ENCODE peak calls at places on chromosome X, in six cellular contexts. F, H, V, J, U and S are unnamed samples.

GRCh38 chrX:47093248-47093647 is 15.0 kb downstream of the RGN start:
- DNase-seq in F (peak), H (peak), V (no peak), J (peak), U (peak), S (peak)

GRCh38 chrX:65667503-65668355 is at the start of gene MSN:
- DNase-seq in F (peak), H (peak), V (no peak), J (no peak), U (peak), S (peak)

GRCh38 chrX:65407157-65407626 is 127.4 kb downstream of the LAS1L start:
- DNase-seq in F (no peak), H (peak), V (no peak), J (no peak), U (no peak), S (no peak)

GRCh38 chrX:27918799-27919198 is 62.5 kb downstream of the DCAF8L1 start:
- DNase-seq in F (no peak), H (peak), V (no peak), J (peak), U (no peak), S (no peak)

GRCh38 chrX:106203315-106203714 is 35.2 kb downstream of the PWWP3B start:
- DNase-seq in F (no peak), H (no peak), V (no peak), J (no peak), U (no peak), S (no peak)

GRCh38 chrX:29691044-29691443 is 524.3 kb upstream of the MAGEB2 start:
- DNase-seq in F (no peak), H (no peak), V (no peak), J (no peak), U (no peak), S (no peak)

GRCh38 chrX:119194631-119195030 is 41.5 kb upstream of the PGRMC1 start:
- DNase-seq in F (no peak), H (peak), V (no peak), J (no peak), U (no peak), S (peak)

GRCh38 chrX:45689971-45690370 is 489.3 kb upstream of the DIPK2B start:
- DNase-seq in F (no peak), H (no peak), V (no peak), J (no peak), U (no peak), S (no peak)

GRCh38 chrX:3252744-3253143 is 93.7 kb downstream of the MXRA5 start:
- DNase-seq in F (no peak), H (no peak), V (no peak), J (no peak), U (no peak), S (no peak)

GRCh38 chrX:139831689-139832456 is 101.0 kb downstream of the ATP11C start:
- DNase-seq in F (no peak), H (peak), V (no peak), J (no peak), U (no peak), S (peak)

GRCh38 chrX:1444896-1445480 is 7.7 kb downstream of the ASMTL start:
- DNase-seq in F (no peak), H (no peak), V (no peak), J (no peak), U (no peak), S (no peak)

GRCh38 chrX:123731987-123732678 is 719 bp downstream of the THOC2 start:
- DNase-seq in F (no peak), H (peak), V (no peak), J (no peak), U (peak), S (peak)

GRCh38 chrX:110941906-110942305 is 146.3 kb upstream of the CHRDL1 start:
- DNase-seq in F (no peak), H (no peak), V (no peak), J (no peak), U (no peak), S (no peak)

GRCh38 chrX:53481816-53482485 is 47.8 kb upstream of the HSD17B10 start:
- DNase-seq in F (peak), H (peak), V (no peak), J (peak), U (peak), S (peak)

GRCh38 chrX:118839334-118839958 is 15.8 kb downstream of the ZCCHC12 start:
- DNase-seq in F (peak), H (peak), V (no peak), J (peak), U (peak), S (peak)

GRCh38 chrX:53125506-53125905 is 31.6 kb downstream of the KANTR start:
- DNase-seq in F (no peak), H (no peak), V (no peak), J (no peak), U (no peak), S (no peak)

GRCh38 chrX:151789179-151789800 is 54.7 kb downstream of the CNGA2 start:
- DNase-seq in F (no peak), H (no peak), V (no peak), J (no peak), U (no peak), S (peak)

GRCh38 chrX:27680726-27681125 is 90.6 kb downstream of the DCAF8L2 start:
- DNase-seq in F (no peak), H (no peak), V (no peak), J (no peak), U (no peak), S (no peak)

GRCh38 chrX:148929686-148930085 is 429.3 kb downstream of the AFF2 start:
- DNase-seq in F (no peak), H (no peak), V (no peak), J (no peak), U (no peak), S (no peak)

GRCh38 chrX:69238153-69238959 is 73.1 kb upstream of the PJA1 start:
- DNase-seq in F (no peak), H (no peak), V (no peak), J (no peak), U (no peak), S (no peak)

GRCh38 chrX:153622661-153623309 is 23.8 kb upstream of the CCNQ start:
- DNase-seq in F (no peak), H (no peak), V (no peak), J (no peak), U (no peak), S (no peak)

GRCh38 chrX:153646620-153647373 is at the start of gene DUSP9:
- DNase-seq in F (no peak), H (peak), V (no peak), J (no peak), U (peak), S (peak)

GRCh38 chrX:11215191-11215921 is 77.9 kb upstream of the AMELX start:
- DNase-seq in F (no peak), H (peak), V (no peak), J (no peak), U (no peak), S (no peak)

GRCh38 chrX:43350935-43351334 is 305.2 kb upstream of the MAOA start:
- DNase-seq in F (no peak), H (no peak), V (no peak), J (no peak), U (no peak), S (no peak)

GRCh38 chrX:148049441-148049840 is 68.3 kb downstream of the FMR1NB start:
- DNase-seq in F (no peak), H (peak), V (no peak), J (peak), U (peak), S (peak)

GRCh38 chrX:154717824-154718223 is 33.1 kb downstream of the GAB3 start:
- DNase-seq in F (peak), H (no peak), V (no peak), J (no peak), U (peak), S (no peak)

GRCh38 chrX:119389854-119390501 is 9.2 kb upstream of the SLC25A43 start:
- DNase-seq in F (no peak), H (peak), V (no peak), J (no peak), U (peak), S (no peak)

GRCh38 chrX:100376581-100376980 is 33.5 kb downstream of the PCDH19 start:
- DNase-seq in F (no peak), H (no peak), V (no peak), J (no peak), U (no peak), S (no peak)

GRCh38 chrX:16807548-16807947 is 21.3 kb downstream of the TXLNG start:
- DNase-seq in F (no peak), H (peak), V (no peak), J (no peak), U (no peak), S (no peak)

DNA sequence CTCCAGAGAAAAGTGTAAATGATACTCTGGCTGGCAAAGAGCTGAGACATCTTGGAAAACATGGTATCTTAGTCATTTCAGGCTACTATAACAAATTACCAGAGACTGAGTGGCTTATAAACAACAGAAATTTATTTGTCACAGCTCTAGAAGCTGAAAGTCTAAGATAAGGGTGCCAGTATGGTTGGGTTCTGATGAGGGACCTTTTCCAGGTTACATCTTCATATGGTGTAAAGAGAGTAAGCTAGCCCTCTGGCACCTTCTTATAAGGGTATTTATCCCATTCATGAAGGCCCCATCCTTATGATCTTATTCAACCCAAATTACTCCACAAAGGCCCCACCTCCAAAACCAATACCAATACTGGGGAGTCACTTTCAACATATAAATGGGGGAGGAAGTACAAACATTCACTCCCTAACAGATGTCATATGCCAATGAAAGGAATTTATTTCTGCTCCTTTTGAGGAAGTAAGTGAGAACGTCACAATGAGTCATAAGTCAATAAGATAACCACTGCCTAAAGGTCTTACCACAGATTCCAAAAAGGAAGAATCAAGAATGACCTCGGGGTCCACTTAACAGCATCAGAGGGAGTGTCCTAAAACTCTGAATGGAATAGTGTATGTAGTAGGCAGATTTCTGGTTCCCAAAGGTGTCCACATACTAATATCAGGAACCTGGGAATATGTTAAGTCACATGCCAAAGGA is 246.6 kb downstream of the OPHN1 start:
- DNase-seq in F (peak), H (no peak), V (no peak), J (no peak), U (no peak), S (peak)
- TF ChIP-seq REST in F (no peak), H (no peak), V (no peak), J (no peak), U (no peak), S (no peak)

GRCh38 chrX:19758536-19758935 is 128.9 kb downstream of the SH3KBP1 start:
- DNase-seq in F (peak), H (no peak), V (no peak), J (no peak), U (no peak), S (no peak)
- TF ChIP-seq REST in F (no peak), H (no peak), V (no peak), J (no peak), U (no peak), S (no peak)

GRCh38 chrX:132482632-132483031 is 6.2 kb downstream of the MBNL3 start:
- DNase-seq in F (no peak), H (no peak), V (no peak), J (no peak), U (no peak), S (no peak)

GRCh38 chrX:132481449-132481848 is 7.4 kb downstream of the MBNL3 start:
- DNase-seq in F (no peak), H (no peak), V (no peak), J (no peak), U (no peak), S (no peak)

GRCh38 chrX:132483951-132484350 is 4.9 kb downstream of the MBNL3 start:
- DNase-seq in F (no peak), H (no peak), V (no peak), J (no peak), U (no peak), S (no peak)

GRCh38 chrX:132483523-132483922 is 5.3 kb downstream of the MBNL3 start:
- DNase-seq in F (no peak), H (no peak), V (no peak), J (no peak), U (no peak), S (no peak)

DNA sequence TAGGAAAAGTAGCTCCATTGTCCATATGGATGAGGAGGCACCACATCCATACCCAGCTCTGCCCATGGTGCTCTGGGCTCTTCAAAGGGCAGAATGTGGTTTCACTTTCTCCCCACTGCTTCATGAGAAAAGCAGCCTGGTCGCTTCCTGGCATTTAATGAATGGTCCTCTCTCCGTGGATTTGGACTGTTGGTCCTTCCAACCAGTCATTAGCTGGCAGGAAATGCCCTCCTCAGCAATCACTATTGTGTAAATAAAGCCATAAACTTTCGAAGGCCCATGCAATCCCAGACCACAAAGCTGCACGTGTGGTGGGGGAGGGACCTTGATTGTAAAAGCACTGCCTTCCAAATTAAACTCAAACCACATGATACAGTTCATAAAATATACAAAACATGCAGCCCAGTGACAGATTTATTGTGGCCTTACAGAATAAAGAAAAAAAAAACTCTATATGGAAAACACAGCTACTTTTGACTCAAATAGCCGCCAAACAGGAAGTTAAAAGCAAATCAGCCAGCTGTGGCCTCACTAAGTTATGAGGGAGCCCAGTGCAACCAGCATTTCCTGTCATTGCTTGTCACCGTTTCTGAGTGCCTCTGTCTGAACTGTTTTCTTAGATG is 8.1 kb downstream of the MBNL3 start:
- DNase-seq in F (peak), H (no peak), V (peak), J (no peak), U (no peak), S (no peak)
- TF ChIP-seq REST in F (no peak), H (no peak), V (no peak), J (no peak), U (no peak), S (no peak)

GRCh38 chrX:129609395-129609794 is 45.4 kb downstream of the APLN start:
- DNase-seq in F (no peak), H (no peak), V (no peak), J (no peak), U (peak), S (no peak)

GRCh38 chrX:129612396-129612795 is 42.4 kb downstream of the APLN start:
- DNase-seq in F (no peak), H (no peak), V (no peak), J (no peak), U (no peak), S (no peak)

GRCh38 chrX:129617420-129617819 is 37.3 kb downstream of the APLN start:
- DNase-seq in F (no peak), H (no peak), V (no peak), J (no peak), U (no peak), S (no peak)

GRCh38 chrX:129618997-129619396 is 35.8 kb downstream of the APLN start:
- DNase-seq in F (no peak), H (no peak), V (no peak), J (no peak), U (no peak), S (no peak)

DNA sequence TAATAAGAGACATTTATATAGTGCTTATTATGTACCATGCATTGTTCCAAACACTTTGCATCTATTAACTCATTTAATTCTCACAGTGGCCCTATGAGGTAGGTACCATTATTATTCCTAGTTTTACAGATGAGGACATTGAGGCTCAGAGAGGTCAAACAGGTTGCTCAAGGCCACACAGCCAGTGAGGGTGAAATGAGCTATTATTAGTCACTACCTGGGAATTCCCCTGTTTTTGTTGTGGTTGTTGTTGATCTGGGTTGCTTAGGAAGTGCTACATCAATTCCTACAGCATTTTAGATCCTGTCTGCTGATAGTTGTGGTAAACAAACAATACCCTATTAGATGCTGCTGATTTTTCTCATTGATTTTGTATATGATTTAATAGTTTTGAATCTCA is 41.2 kb downstream of the APLN start:
- DNase-seq in F (no peak), H (peak), V (no peak), J (no peak), U (no peak), S (no peak)
- TF ChIP-seq REST in F (no peak), H (no peak), V (no peak), J (no peak), U (no peak), S (no peak)